ENCODE peak calls at places on chromosomes 7 and 10, in ten cellular contexts. J is colonic mucosa; Y is pancreas; E is Right ventricle myocardium superior; Z is stimulated activated CD8-positive, alpha-beta memory T cell treated with anti-CD3 and anti-CD28 coated beads, Interleukin-15, amount 100 ng/mL, for 24 hours; B is WTC11; D is activated CD4-positive, alpha-beta T cell treated with anti-CD3 and anti-CD28 coated beads for 4 hours; C is M059J; W is bronchial epithelial cell; X is T-helper 17 cell. G is an unnamed sample.

GRCh38 chr10:79380125-79380917 is 33.1 kb downstream of the PPIF start:
- DNase-seq in J (peak), Y (peak), E (no peak), Z (no peak), B (no peak), D (no peak), C (peak), W (peak), X (no peak), G (no peak)

GRCh38 chr7:105808703-105809590 is 67.5 kb downstream of the ATXN7L1 start:
- DNase-seq in J (peak), Y (no peak), E (peak), Z (peak), B (no peak), D (peak), C (peak), W (peak), X (peak), G (peak)

GRCh38 chr10:114754445-114755320 is 66.9 kb upstream of the FHIP2A start:
- DNase-seq in J (no peak), Y (no peak), E (no peak), Z (no peak), B (no peak), D (no peak), C (peak), W (peak), X (no peak), G (no peak)

GRCh38 chr7:17304926-17305325 is 6.5 kb downstream of the AHR start:
- DNase-seq in J (no peak), Y (no peak), E (no peak), Z (no peak), B (no peak), D (peak), C (peak), W (peak), X (no peak), G (peak)

GRCh38 chr10:48459270-48460147 is 145.4 kb downstream of the ARHGAP22 start:
- DNase-seq in J (peak), Y (peak), E (no peak), Z (no peak), B (peak), D (no peak), C (no peak), W (no peak), X (no peak), G (no peak)

GRCh38 chr7:101162551-101163280 is 2.7 kb downstream of the VGF start:
- DNase-seq in J (peak), Y (peak), E (no peak), Z (no peak), B (peak), D (no peak), C (peak), W (no peak), X (no peak), G (no peak)

GRCh38 chr10:110783509-110784103 is 88.1 kb upstream of the PDCD4 start:
- DNase-seq in J (no peak), Y (no peak), E (no peak), Z (peak), B (no peak), D (peak), C (no peak), W (no peak), X (peak), G (peak)

GRCh38 chr10:25125151-25125550 is 49.6 kb upstream of the GPR158 start:
- DNase-seq in J (no peak), Y (no peak), E (no peak), Z (no peak), B (peak), D (no peak), C (no peak), W (no peak), X (no peak), G (no peak)

GRCh38 chr10:113982745-113983144 is 60.9 kb upstream of the ADRB1 start:
- DNase-seq in J (no peak), Y (no peak), E (no peak), Z (no peak), B (no peak), D (no peak), C (no peak), W (peak), X (no peak), G (no peak)

GRCh38 chr7:135075716-135076115 is 72.2 kb upstream of the TMEM140 start:
- DNase-seq in J (no peak), Y (no peak), E (no peak), Z (no peak), B (no peak), D (no peak), C (no peak), W (no peak), X (no peak), G (no peak)

GRCh38 chr10:117960345-117960744 is 86.4 kb downstream of the RAB11FIP2 start:
- DNase-seq in J (no peak), Y (no peak), E (no peak), Z (no peak), B (no peak), D (no peak), C (peak), W (peak), X (no peak), G (no peak)

GRCh38 chr7:86600506-86601290 is 43.0 kb upstream of the GRM3 start:
- DNase-seq in J (no peak), Y (peak), E (no peak), Z (no peak), B (peak), D (no peak), C (no peak), W (no peak), X (no peak), G (no peak)

GRCh38 chr7:27126596-27127327 is 3.8 kb downstream of the HOXA4 start:
- DNase-seq in J (peak), Y (no peak), E (no peak), Z (no peak), B (no peak), D (no peak), C (no peak), W (no peak), X (no peak), G (no peak)

GRCh38 chr10:3969876-3970666 is 185.1 kb upstream of the KLF6 start:
- DNase-seq in J (peak), Y (no peak), E (no peak), Z (no peak), B (no peak), D (no peak), C (no peak), W (peak), X (no peak), G (no peak)

GRCh38 chr7:116356979-116357378 is 142.6 kb upstream of the CAV2 start:
- DNase-seq in J (no peak), Y (no peak), E (no peak), Z (no peak), B (no peak), D (no peak), C (peak), W (peak), X (no peak), G (no peak)

GRCh38 chr10:71131096-71131495 is 81.3 kb upstream of the UNC5B start:
- DNase-seq in J (no peak), Y (no peak), E (no peak), Z (no peak), B (no peak), D (no peak), C (no peak), W (no peak), X (no peak), G (no peak)

GRCh38 chr7:70426249-70426880 is 705.6 kb upstream of the GALNT17 start:
- DNase-seq in J (no peak), Y (no peak), E (no peak), Z (no peak), B (no peak), D (no peak), C (no peak), W (no peak), X (no peak), G (no peak)

GRCh38 chr7:99371376-99371920 is 3.1 kb upstream of the ARPC1B start:
- DNase-seq in J (no peak), Y (no peak), E (no peak), Z (no peak), B (no peak), D (no peak), C (no peak), W (no peak), X (no peak), G (no peak)

GRCh38 chr7:15113752-15114151 is 211.2 kb upstream of the DGKB start:
- DNase-seq in J (no peak), Y (no peak), E (no peak), Z (no peak), B (no peak), D (no peak), C (peak), W (peak), X (no peak), G (no peak)

GRCh38 chr10:5534051-5534821 is 9.5 kb downstream of the CALML3 start:
- DNase-seq in J (no peak), Y (peak), E (peak), Z (no peak), B (no peak), D (no peak), C (no peak), W (peak), X (no peak), G (no peak)

GRCh38 chr7:133517766-133518165 is 264.9 kb downstream of the EXOC4 start:
- DNase-seq in J (no peak), Y (no peak), E (no peak), Z (no peak), B (no peak), D (no peak), C (no peak), W (no peak), X (no peak), G (no peak)

GRCh38 chr7:95320663-95321062 is 3.7 kb downstream of the PON1 start:
- DNase-seq in J (no peak), Y (no peak), E (no peak), Z (no peak), B (no peak), D (no peak), C (no peak), W (no peak), X (no peak), G (no peak)

GRCh38 chr7:149310113-149310836 is 48.3 kb downstream of the ZNF783 start:
- DNase-seq in J (no peak), Y (no peak), E (no peak), Z (no peak), B (no peak), D (no peak), C (peak), W (peak), X (no peak), G (no peak)

GRCh38 chr7:147535619-147536200 is 1054.9 kb upstream of the C7orf33 start:
- DNase-seq in J (no peak), Y (no peak), E (no peak), Z (no peak), B (no peak), D (no peak), C (no peak), W (no peak), X (no peak), G (no peak)

GRCh38 chr7:149615690-149616270 is 118.2 kb upstream of the ZNF746 start:
- DNase-seq in J (no peak), Y (no peak), E (no peak), Z (no peak), B (peak), D (no peak), C (no peak), W (no peak), X (no peak), G (no peak)